ENCODE peak calls at places on chromosomes 16 and 17, in six cellular contexts. One of them, this sample, is unnamed.

GRCh38 chr17:43915561-43915960 is 8.2 kb upstream of the MPP2 start:
- DNase-seq in mesothelial cell of epicardium: no peak
- DNase-seq in stimulated activated CD4-positive, alpha-beta T cell treated with anti-CD3 and anti-CD28 coated beads, Interleukin-4, amount 100 ng/mL, for 1 hour: no peak
- DNase-seq in EL: no peak
- DNase-seq in astrocyte of the hippocampus: no peak
- DNase-seq in SHP77: no peak
- DNase-seq in this sample: no peak

GRCh38 chr16:13098536-13098935 is 197.1 kb downstream of the SHISA9 start:
- DNase-seq in mesothelial cell of epicardium: no peak
- DNase-seq in stimulated activated CD4-positive, alpha-beta T cell treated with anti-CD3 and anti-CD28 coated beads, Interleukin-4, amount 100 ng/mL, for 1 hour: no peak
- DNase-seq in EL: no peak
- DNase-seq in astrocyte of the hippocampus: no peak
- DNase-seq in SHP77: no peak
- DNase-seq in this sample: no peak

GRCh38 chr17:20207295-20207985 is 198.3 kb downstream of the SPECC1 start:
- DNase-seq in mesothelial cell of epicardium: no peak
- DNase-seq in stimulated activated CD4-positive, alpha-beta T cell treated with anti-CD3 and anti-CD28 coated beads, Interleukin-4, amount 100 ng/mL, for 1 hour: no peak
- DNase-seq in EL: no peak
- DNase-seq in astrocyte of the hippocampus: no peak
- DNase-seq in SHP77: no peak
- DNase-seq in this sample: no peak

GRCh38 chr17:65531508-65532431 is 29.7 kb downstream of the AXIN2 start:
- DNase-seq in mesothelial cell of epicardium: no peak
- DNase-seq in stimulated activated CD4-positive, alpha-beta T cell treated with anti-CD3 and anti-CD28 coated beads, Interleukin-4, amount 100 ng/mL, for 1 hour: no peak
- DNase-seq in EL: peak; percentile 31
- DNase-seq in astrocyte of the hippocampus: no peak
- DNase-seq in SHP77: no peak
- DNase-seq in this sample: no peak

GRCh38 chr16:57600048-57600835 is 28.2 kb upstream of the ADGRG1 start:
- DNase-seq in mesothelial cell of epicardium: peak; percentile 68
- DNase-seq in stimulated activated CD4-positive, alpha-beta T cell treated with anti-CD3 and anti-CD28 coated beads, Interleukin-4, amount 100 ng/mL, for 1 hour: peak; percentile 47
- DNase-seq in EL: peak; percentile 45
- DNase-seq in astrocyte of the hippocampus: peak; percentile 71
- DNase-seq in SHP77: peak; percentile 76
- DNase-seq in this sample: peak; percentile 23

GRCh38 chr17:57447357-57448019 is 191.2 kb downstream of the MSI2 start:
- DNase-seq in mesothelial cell of epicardium: no peak
- DNase-seq in stimulated activated CD4-positive, alpha-beta T cell treated with anti-CD3 and anti-CD28 coated beads, Interleukin-4, amount 100 ng/mL, for 1 hour: no peak
- DNase-seq in EL: no peak
- DNase-seq in astrocyte of the hippocampus: no peak
- DNase-seq in SHP77: no peak
- DNase-seq in this sample: no peak

GRCh38 chr17:29241015-29241963 is 5.4 kb upstream of the CRYBA1 start:
- DNase-seq in mesothelial cell of epicardium: no peak
- DNase-seq in stimulated activated CD4-positive, alpha-beta T cell treated with anti-CD3 and anti-CD28 coated beads, Interleukin-4, amount 100 ng/mL, for 1 hour: no peak
- DNase-seq in EL: peak; percentile 98
- DNase-seq in astrocyte of the hippocampus: peak; percentile 95
- DNase-seq in SHP77: no peak
- DNase-seq in this sample: no peak

GRCh38 chr17:79843917-79844815 is 4.9 kb upstream of the CBX4 start:
- DNase-seq in mesothelial cell of epicardium: no peak
- DNase-seq in stimulated activated CD4-positive, alpha-beta T cell treated with anti-CD3 and anti-CD28 coated beads, Interleukin-4, amount 100 ng/mL, for 1 hour: no peak
- DNase-seq in EL: peak; percentile 65
- DNase-seq in astrocyte of the hippocampus: peak; percentile 83
- DNase-seq in SHP77: peak; percentile 50
- DNase-seq in this sample: peak; percentile 49

GRCh38 chr16:8278181-8278580 is 312.1 kb downstream of the TMEM114 start:
- DNase-seq in mesothelial cell of epicardium: no peak
- DNase-seq in stimulated activated CD4-positive, alpha-beta T cell treated with anti-CD3 and anti-CD28 coated beads, Interleukin-4, amount 100 ng/mL, for 1 hour: no peak
- DNase-seq in EL: no peak
- DNase-seq in astrocyte of the hippocampus: peak; percentile 5
- DNase-seq in SHP77: no peak
- DNase-seq in this sample: no peak

GRCh38 chr17:31486351-31487062 is 95.0 kb downstream of the RAB11FIP4 start:
- DNase-seq in mesothelial cell of epicardium: no peak
- DNase-seq in stimulated activated CD4-positive, alpha-beta T cell treated with anti-CD3 and anti-CD28 coated beads, Interleukin-4, amount 100 ng/mL, for 1 hour: no peak
- DNase-seq in EL: no peak
- DNase-seq in astrocyte of the hippocampus: no peak
- DNase-seq in SHP77: no peak
- DNase-seq in this sample: no peak

GRCh38 chr17:32553168-32553567 is 66.4 kb downstream of the CDK5R1 start:
- DNase-seq in mesothelial cell of epicardium: no peak
- DNase-seq in stimulated activated CD4-positive, alpha-beta T cell treated with anti-CD3 and anti-CD28 coated beads, Interleukin-4, amount 100 ng/mL, for 1 hour: no peak
- DNase-seq in EL: no peak
- DNase-seq in astrocyte of the hippocampus: no peak
- DNase-seq in SHP77: no peak
- DNase-seq in this sample: no peak